ENCODE peak calls at places on chromosomes 11 and 22, in ten cellular contexts. H, K, A, O, Y, N, S, F, D and T are unnamed samples.
A peak's percentile ranks its signal among the peaks of the same experiment; 100 is the strongest.

GRCh38 chr22:38442967-38443674 is 11.9 kb downstream of the KCNJ4 start:
- DNase-seq in N (no peak), K (no peak), O (no peak), S (no peak), A (no peak), F (no peak), Y (no peak), H (no peak), D (no peak), T (no peak)

GRCh38 chr11:13891911-13892310 is 70.6 kb upstream of the SPON1 start:
- DNase-seq in N (no peak), A (no peak), S (no peak), H (no peak), Y (no peak), O (no peak), D (no peak), K (no peak), F (no peak), T (no peak)

GRCh38 chr11:117528061-117528780 is 200.6 kb downstream of the CEP164 start:
- DNase-seq in H (no peak), N (no peak), A (no peak), Y (no peak), F (no peak), D (no peak), S (no peak), K (no peak), O (no peak), T (no peak)

GRCh38 chr11:43920598-43921419 is 21.6 kb upstream of the C11orf96 start:
- DNase-seq in K (no peak), Y (no peak), O (no peak), F (peak; percentile 70), H (peak; percentile 63), A (no peak), N (peak; percentile 69), S (no peak), D (peak; percentile 71), T (peak; percentile 83)

GRCh38 chr22:37633693-37634504 is 5.6 kb upstream of the SH3BP1 start:
- DNase-seq in A (peak; percentile 57), D (peak; percentile 89), H (no peak), S (peak; percentile 89), Y (no peak), F (peak; percentile 83), K (peak; percentile 70), N (peak; percentile 98), O (peak; percentile 55), T (peak; percentile 96)

GRCh38 chr22:32804036-32804435 is 2.5 kb downstream of the TIMP3 start:
- DNase-seq in K (no peak), A (no peak), D (no peak), H (no peak), Y (no peak), O (no peak), S (no peak), F (no peak), N (no peak), T (peak; percentile 78)

GRCh38 chr11:103091024-103091423 is 936 bp downstream of the DCUN1D5 start:
- DNase-seq in S (no peak), F (no peak), O (no peak), D (peak; percentile 56), A (no peak), K (no peak), N (no peak), H (no peak), Y (no peak), T (peak; percentile 17)

GRCh38 chr11:118909619-118910308 is 16.0 kb downstream of the BCL9L start:
- DNase-seq in H (no peak), N (peak; percentile 67), S (no peak), A (no peak), Y (no peak), O (peak; percentile 33), D (no peak), K (peak; percentile 73), F (no peak), T (no peak)

GRCh38 chr11:72217856-72218745 is 1.5 kb downstream of the FOLR2 start:
- DNase-seq in A (no peak), S (no peak), D (no peak), O (no peak), H (no peak), N (no peak), Y (no peak), K (no peak), F (no peak), T (no peak)

GRCh38 chr11:63813563-63814382 is 517 bp downstream of the SPINDOC start:
- DNase-seq in O (peak; percentile 21), S (peak; percentile 72), K (peak; percentile 66), A (peak; percentile 6), Y (no peak), H (no peak), N (peak; percentile 82), F (peak; percentile 21), D (peak; percentile 56), T (peak; percentile 62)

DNA sequence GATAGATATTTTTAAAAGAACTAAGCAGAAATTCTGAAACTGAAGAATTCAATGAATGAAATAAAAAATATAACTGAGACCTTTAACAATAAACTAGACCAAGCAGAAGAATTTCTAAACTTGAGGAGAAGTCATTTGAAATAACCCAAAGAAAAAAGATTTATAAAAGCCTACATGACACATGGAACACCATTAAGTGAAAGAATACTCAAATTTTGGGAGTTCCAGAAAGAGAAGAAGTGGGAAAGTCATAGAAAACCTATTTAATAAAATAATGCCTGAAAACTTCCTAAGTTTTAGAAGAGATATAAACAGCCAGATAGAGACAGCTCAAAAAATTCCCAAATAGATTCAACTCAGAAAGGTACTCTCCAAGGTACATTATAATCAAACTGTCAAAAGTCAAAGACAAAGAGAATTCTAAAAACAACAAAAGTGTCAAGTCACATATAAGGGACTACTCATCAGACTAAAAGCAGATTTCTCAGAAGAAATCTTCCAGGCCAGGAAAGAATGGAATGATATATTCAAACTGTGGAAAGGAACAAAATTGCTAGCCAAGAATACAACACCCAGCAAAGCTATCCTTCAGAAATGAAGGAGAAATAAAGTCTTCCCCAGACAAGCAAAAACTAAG is 72.9 kb upstream of the GNAZ start:
- DNase-seq in H (no peak), K (no peak), O (no peak), F (no peak), Y (no peak), N (no peak), A (no peak), S (no peak), D (no peak), T (no peak)
- H3K9me3 ChIP-seq in H (peaks cover 13% of the 10 kb centered on the region), K (peaks cover 16% of the 10 kb centered on the region), O (peaks cover 5% of the 10 kb centered on the region), F (no peaks in the 10 kb centered on the region), Y (peaks cover 12% of the 10 kb centered on the region), N (no peaks in the 10 kb centered on the region), A (peaks cover 7% of the 10 kb centered on the region), S (peaks cover 18% of the 10 kb centered on the region), D (peaks cover 11% of the 10 kb centered on the region), T (peaks cover 11% of the 10 kb centered on the region)

DNA sequence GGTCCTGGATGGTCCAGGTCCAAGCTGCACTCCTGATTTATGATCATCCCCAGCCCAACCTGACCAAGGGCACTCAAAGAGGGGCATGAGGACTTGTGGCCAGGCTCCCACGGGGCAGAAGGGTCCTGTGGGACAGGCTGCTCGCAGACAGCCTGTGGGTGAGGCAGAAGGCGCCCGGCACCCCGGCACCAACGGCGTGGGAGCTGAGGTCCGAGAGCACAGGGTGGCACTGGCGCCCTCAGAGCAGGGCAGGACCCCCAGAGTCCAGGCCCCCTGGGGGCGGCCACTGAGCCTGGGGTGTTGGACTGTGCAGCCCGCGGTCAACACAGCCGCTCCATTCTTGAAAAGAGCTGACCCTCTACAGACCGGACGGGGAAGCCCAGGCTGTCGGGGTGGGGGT is 3.3 kb downstream of the IL17REL start:
- DNase-seq in H (no peak), S (peak; percentile 36), A (no peak), F (no peak), N (no peak), K (peak; percentile 46), O (no peak), D (no peak), Y (no peak), T (no peak)
- H3K27me3 ChIP-seq in H (no peaks in the 10 kb centered on the region), S (peaks cover 49% of the 10 kb centered on the region), A (peaks cover 12% of the 10 kb centered on the region), F (peaks cover 14% of the 10 kb centered on the region), N (no peaks in the 10 kb centered on the region), K (peaks cover 26% of the 10 kb centered on the region), O (peaks cover 6% of the 10 kb centered on the region), D (no peaks in the 10 kb centered on the region), Y (no peaks in the 10 kb centered on the region), T (no peaks in the 10 kb centered on the region)

GRCh38 chr22:46551321-46551720 is 13.9 kb upstream of the CELSR1 start:
- DNase-seq in S (peak; percentile 13), N (peak; percentile 24), O (no peak), Y (no peak), K (no peak), A (no peak), H (no peak), D (no peak), F (no peak), T (no peak)
- H3K4me3 ChIP-seq in S (no peak overlapping the region), N (no peak overlapping the region), O (no peak overlapping the region), Y (no peak overlapping the region), K (no peak overlapping the region), A (no peak overlapping the region), H (no peak overlapping the region), D (no peak overlapping the region), F (no peak overlapping the region), T (no peak overlapping the region)

GRCh38 chr22:36356708-36357694 is 30.8 kb downstream of the MYH9 start:
- DNase-seq in O (peak; percentile 74), D (no peak), S (no peak), A (no peak), N (peak; percentile 31), Y (no peak), K (no peak), H (no peak), F (no peak), T (no peak)
- H3K9me3 ChIP-seq in O (no peaks in the 10 kb centered on the region), D (no peaks in the 10 kb centered on the region), S (no peaks in the 10 kb centered on the region), A (no peaks in the 10 kb centered on the region), N (no peaks in the 10 kb centered on the region), Y (no peaks in the 10 kb centered on the region), K (no peaks in the 10 kb centered on the region), H (no peaks in the 10 kb centered on the region), F (no peaks in the 10 kb centered on the region), T (no peaks in the 10 kb centered on the region)